ENCODE peak calls at places on chromosomes 13 and 19, in six cellular contexts. C is H9, W is transverse colon, V is colonic mucosa, G is hepatocyte, Q is psoas muscle. A is an unnamed sample. For H3K4me1 and H3K9me3, the result is how much of the 10 kb centered on the place peaks cover.

GRCh38 chr19:4742717-4743646 is 19.3 kb upstream of the DPP9 start:
- DNase-seq in C (peak), W (no peak), V (no peak), G (no peak), Q (no peak), A (no peak)

GRCh38 chr13:57633141-57633949 is 1.8 kb downstream of the PCDH17 start:
- DNase-seq in C (peak), W (peak), V (no peak), G (peak), Q (peak), A (no peak)

GRCh38 chr19:38773469-38774177 is at the start of gene LGALS7:
- DNase-seq in C (no peak), W (no peak), V (no peak), G (no peak), Q (no peak), A (no peak)

GRCh38 chr13:21999666-22000065 is 328.8 kb downstream of the FGF9 start:
- DNase-seq in C (no peak), W (no peak), V (no peak), G (no peak), Q (no peak), A (no peak)

GRCh38 chr19:55641376-55642152 is 762 bp downstream of the ZNF580 start:
- DNase-seq in C (no peak), W (no peak), V (peak), G (no peak), Q (no peak), A (peak)

GRCh38 chr19:38942471-38943181 is 11.9 kb downstream of the MRPS12 start:
- DNase-seq in C (no peak), W (no peak), V (no peak), G (no peak), Q (no peak), A (no peak)

GRCh38 chr19:30029721-30030510 is 87.9 kb downstream of the URI1 start:
- DNase-seq in C (no peak), W (no peak), V (no peak), G (no peak), Q (no peak), A (no peak)

GRCh38 chr13:110458594-110459365 is 102.7 kb downstream of the RAB20 start:
- DNase-seq in C (no peak), W (no peak), V (no peak), G (no peak), Q (no peak), A (no peak)

GRCh38 chr19:18203408-18203862 is 407 bp downstream of the RAB3A start:
- DNase-seq in C (no peak), W (peak), V (peak), G (peak), Q (peak), A (no peak)

GRCh38 chr19:3551808-3552095 is 5.6 kb downstream of the MFSD12 start:
- DNase-seq in C (no peak), W (no peak), V (no peak), G (no peak), Q (no peak), A (no peak)

GRCh38 chr13:74129500-74130144 is 4.6 kb downstream of the KLF12 start:
- DNase-seq in C (no peak), W (peak), V (peak), G (no peak), Q (no peak), A (no peak)

GRCh38 chr19:18477042-18477760 is 39.3 kb upstream of the ISYNA1 start:
- DNase-seq in C (no peak), W (no peak), V (no peak), G (no peak), Q (no peak), A (no peak)

GRCh38 chr19:42148270-42148669 is 16.0 kb upstream of the POU2F2 start:
- DNase-seq in C (no peak), W (no peak), V (no peak), G (no peak), Q (no peak), A (no peak)

GRCh38 chr13:92626274-92626673 is 600.3 kb upstream of the GPC6 start:
- DNase-seq in C (no peak), W (no peak), V (no peak), G (no peak), Q (no peak), A (no peak)

GRCh38 chr19:33436360-33437345 is 63.1 kb downstream of the CEBPG start:
- DNase-seq in C (no peak), W (no peak), V (no peak), G (no peak), Q (no peak), A (no peak)

GRCh38 chr19:38430931-38431330 is 2.6 kb upstream of the RYR1 start:
- DNase-seq in C (no peak), W (no peak), V (no peak), G (no peak), Q (no peak), A (no peak)

GRCh38 chr19:49421039-49421877 is 2.0 kb downstream of the PTH2 start:
- DNase-seq in C (peak), W (peak), V (peak), G (peak), Q (peak), A (peak)

GRCh38 chr13:79904581-79904980 is 423.6 kb downstream of the NDFIP2 start:
- DNase-seq in C (no peak), W (no peak), V (no peak), G (no peak), Q (no peak), A (no peak)

GRCh38 chr13:108269601-108270328 is at the start of gene TNFSF13B:
- DNase-seq in C (peak), W (peak), V (peak), G (peak), Q (peak), A (no peak)

GRCh38 chr19:1045247-1045603 is 5.3 kb downstream of the ABCA7 start:
- DNase-seq in C (peak), W (peak), V (peak), G (no peak), Q (peak), A (peak)

GRCh38 chr13:40651866-40652587 is 14.4 kb downstream of the FOXO1 start:
- DNase-seq in C (peak), W (no peak), V (no peak), G (no peak), Q (no peak), A (no peak)

GRCh38 chr13:111031531-111031961 is 83.6 kb upstream of the ARHGEF7 start:
- DNase-seq in C (no peak), W (peak), V (no peak), G (no peak), Q (peak), A (no peak)

GRCh38 chr19:6218497-6219146 is 61.2 kb downstream of the MLLT1 start:
- DNase-seq in C (peak), W (peak), V (peak), G (peak), Q (peak), A (peak)

GRCh38 chr13:100608906-100609305 is 20.3 kb upstream of the GGACT start:
- DNase-seq in C (no peak), W (peak), V (peak), G (peak), Q (no peak), A (no peak)

GRCh38 chr19:15286688-15287355 is 45.5 kb downstream of the BRD4 start:
- DNase-seq in C (no peak), W (no peak), V (no peak), G (no peak), Q (no peak), A (no peak)

GRCh38 chr19:2336528-2337328 is 8.2 kb downstream of the SPPL2B start:
- DNase-seq in C (no peak), W (no peak), V (no peak), G (no peak), Q (no peak), A (no peak)

GRCh38 chr13:46113596-46113995 is 8.8 kb upstream of the CPB2 start:
- DNase-seq in C (no peak), W (no peak), V (no peak), G (no peak), Q (no peak), A (no peak)

GRCh38 chr13:109786457-109787134 is at the start of gene IRS2:
- DNase-seq in C (peak), W (peak), V (peak), G (peak), Q (peak), A (peak)

GRCh38 chr19:35533822-35534521 is 716 bp downstream of the GAPDHS start:
- DNase-seq in C (peak), W (peak), V (no peak), G (peak), Q (no peak), A (no peak)

GRCh38 chr19:41172297-41173164 is 20.5 kb upstream of the CYP2S1 start:
- DNase-seq in C (no peak), W (peak), V (peak), G (peak), Q (no peak), A (peak)

GRCh38 chr13:29589234-29589633 is 6.3 kb downstream of the SLC7A1 start:
- DNase-seq in C (no peak), W (no peak), V (no peak), G (no peak), Q (no peak), A (no peak)

GRCh38 chr19:4414800-4415251 is 12.4 kb downstream of the CHAF1A start:
- DNase-seq in C (no peak), W (no peak), V (no peak), G (no peak), Q (no peak), A (no peak)

GRCh38 chr13:37617162-37617561 is 18.6 kb upstream of the POSTN start:
- DNase-seq in C (no peak), W (no peak), V (no peak), G (peak), Q (no peak), A (no peak)

GRCh38 chr13:37616131-37616530 is 17.6 kb upstream of the POSTN start:
- DNase-seq in C (no peak), W (no peak), V (no peak), G (no peak), Q (no peak), A (no peak)

GRCh38 chr13:37615271-37615670 is 16.7 kb upstream of the POSTN start:
- DNase-seq in C (no peak), W (no peak), V (no peak), G (no peak), Q (no peak), A (no peak)

GRCh38 chr13:37621811-37622361 is 23.3 kb upstream of the POSTN start:
- DNase-seq in C (no peak), W (no peak), V (no peak), G (peak), Q (no peak), A (no peak)

DNA sequence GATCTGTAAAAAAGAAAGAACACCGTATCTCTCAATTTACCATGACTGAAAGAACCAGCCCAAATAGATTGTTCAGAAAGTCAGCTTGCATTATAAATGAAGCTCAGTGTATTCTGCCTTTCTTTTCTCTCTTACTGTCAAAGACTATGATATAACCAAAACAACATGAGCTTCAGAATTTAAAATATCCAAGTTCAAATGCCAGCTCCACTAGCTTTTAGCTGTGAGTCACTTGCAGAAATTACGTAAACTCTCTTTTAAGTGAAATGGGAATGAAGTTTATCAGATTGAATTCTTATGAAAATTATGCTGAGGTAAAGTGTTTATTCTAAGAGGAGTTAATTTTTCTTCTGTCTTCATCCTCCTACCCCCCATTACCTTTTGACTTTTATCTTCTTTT is 20.0 kb upstream of the POSTN start:
- DNase-seq in C (no peak), W (no peak), V (no peak), G (no peak), Q (no peak), A (no peak)
- H3K4me1 ChIP-seq in C (under half), W (under half), V (under half), G (under half), Q (under half), A (under half)

GRCh38 chr19:53007200-53008054 is 6.3 kb upstream of the ERVV-1 start:
- DNase-seq in C (no peak), W (no peak), V (no peak), G (no peak), Q (no peak), A (no peak)
- H3K9me3 ChIP-seq in C (under half), W (under half), V (under half), G (under half), Q (under half), A (under half)

DNA sequence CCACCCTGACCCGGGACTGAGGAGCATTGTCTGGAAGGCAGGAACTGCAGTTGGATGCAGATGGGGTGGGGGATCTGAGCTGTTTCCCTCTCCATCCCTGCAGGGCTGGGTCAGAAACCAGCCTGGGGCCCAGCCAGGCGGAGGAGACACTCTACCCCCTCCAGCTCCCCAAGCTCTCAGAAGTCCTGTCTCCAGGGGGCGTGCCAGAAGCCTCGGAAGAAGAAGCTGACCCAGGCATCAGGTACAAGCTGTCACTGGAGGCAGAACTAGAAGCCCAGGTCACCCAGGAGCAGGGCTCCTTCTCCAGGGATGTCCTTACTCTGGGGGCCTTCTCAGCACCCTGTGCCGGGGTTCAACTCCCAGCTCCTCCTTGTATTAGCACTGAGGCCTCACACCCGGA is 15.5 kb downstream of the SIX5 start:
- DNase-seq in C (peak), W (no peak), V (no peak), G (no peak), Q (no peak), A (no peak)
- TF ChIP-seq CTCF in C (peak), W (no peak), V (no peak), G (peak), Q (no peak), A (peak)

GRCh38 chr19:44202470-44202869 is 9.9 kb upstream of the ZNF227 start:
- DNase-seq in C (no peak), W (no peak), V (no peak), G (no peak), Q (no peak), A (no peak)

GRCh38 chr19:44202974-44203373 is 9.4 kb upstream of the ZNF227 start:
- DNase-seq in C (no peak), W (no peak), V (no peak), G (no peak), Q (no peak), A (no peak)

GRCh38 chr19:44204772-44205171 is 7.6 kb upstream of the ZNF227 start:
- DNase-seq in C (no peak), W (no peak), V (no peak), G (no peak), Q (no peak), A (no peak)

GRCh38 chr19:44212250-44212864 is at the start of gene ZNF227:
- DNase-seq in C (peak), W (peak), V (peak), G (peak), Q (peak), A (peak)

GRCh38 chr19:44207126-44207803 is 5.1 kb upstream of the ZNF227 start:
- DNase-seq in C (peak), W (peak), V (peak), G (peak), Q (peak), A (peak)
- H3K4me1 ChIP-seq in C (under half), W (under half), V (under half), G (under half), Q (under half), A (under half)

DNA sequence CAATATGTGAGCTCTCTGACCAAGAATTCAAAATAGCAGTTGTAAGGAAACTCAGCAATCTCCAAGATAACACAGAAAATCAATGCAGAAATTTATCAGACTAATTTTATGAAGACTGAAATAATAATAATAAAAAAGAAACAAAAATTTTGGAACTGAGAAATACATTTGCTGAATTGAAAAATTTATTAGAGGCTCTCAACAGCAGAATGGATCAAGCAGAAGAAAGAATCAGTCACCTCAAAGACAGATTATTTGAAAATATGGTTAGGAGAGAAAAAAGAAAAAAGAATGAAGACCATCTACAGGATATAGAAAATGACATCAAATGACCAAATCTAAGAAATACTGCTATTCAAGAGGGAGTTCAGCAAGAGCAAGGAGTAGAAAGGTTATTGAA is 75.6 kb downstream of the RFC3 start:
- DNase-seq in C (no peak), W (no peak), V (no peak), G (no peak), Q (no peak), A (no peak)
- H3K9me3 ChIP-seq in C (under half), W (under half), V (under half), G (under half), Q (under half), A (under half)

A was measured in Caco-2.